ENCODE peak calls at places on chromosomes 5 and 9, in ten cellular contexts. E, F, L, M, V, G, Y, B, Z and R are unnamed samples.
A peak's percentile ranks its signal among the peaks of the same experiment; 100 is the strongest.

GRCh38 chr5:179599100-179599499 is 24.4 kb downstream of the HNRNPH1 start:
- DNase-seq in E (no peak), F (no peak), L (no peak), M (no peak), V (no peak), G (no peak), Y (no peak), B (no peak), Z (no peak), R (no peak)

GRCh38 chr9:133935328-133936040 is 56.6 kb downstream of the VAV2 start:
- DNase-seq in E (peak; percentile 16), F (peak; percentile 87), L (no peak), M (peak; percentile 60), V (peak; percentile 65), G (no peak), Y (no peak), B (no peak), Z (no peak), R (peak; percentile 92)

GRCh38 chr5:174755103-174755502 is 30.7 kb downstream of the MSX2 start:
- DNase-seq in E (peak; percentile 30), F (no peak), L (no peak), M (peak; percentile 38), V (peak; percentile 9), G (no peak), Y (no peak), B (no peak), Z (no peak), R (no peak)

GRCh38 chr9:22136446-22137140 is 127.5 kb upstream of the CDKN2B start:
- DNase-seq in E (no peak), F (no peak), L (no peak), M (peak; percentile 87), V (peak; percentile 81), G (no peak), Y (no peak), B (no peak), Z (no peak), R (no peak)

GRCh38 chr9:86082870-86083269 is 16.5 kb downstream of the GOLM1 start:
- DNase-seq in E (no peak), F (no peak), L (no peak), M (peak; percentile 69), V (no peak), G (no peak), Y (no peak), B (no peak), Z (no peak), R (no peak)

GRCh38 chr5:30574761-30575160 is 618.7 kb upstream of the CDH6 start:
- DNase-seq in E (no peak), F (no peak), L (no peak), M (peak; percentile 22), V (peak; percentile 1), G (no peak), Y (no peak), B (no peak), Z (no peak), R (no peak)

GRCh38 chr9:93024986-93025630 is 33.4 kb upstream of the SUSD3 start:
- DNase-seq in E (no peak), F (peak; percentile 28), L (no peak), M (no peak), V (no peak), G (no peak), Y (no peak), B (no peak), Z (no peak), R (no peak)

GRCh38 chr5:90528704-90529233 is 615 bp downstream of the LYSMD3 start:
- DNase-seq in E (peak; percentile 49), F (no peak), L (no peak), M (peak; percentile 40), V (peak; percentile 26), G (peak; percentile 54), Y (no peak), B (no peak), Z (no peak), R (no peak)

GRCh38 chr5:150398432-150399157 is 14.1 kb downstream of the CD74 start:
- DNase-seq in E (peak; percentile 28), F (no peak), L (no peak), M (no peak), V (no peak), G (peak; percentile 84), Y (no peak), B (no peak), Z (no peak), R (no peak)

GRCh38 chr5:10250804-10251276 is 760 bp downstream of the CCT5 start:
- DNase-seq in E (peak; percentile 64), F (no peak), L (no peak), M (peak; percentile 55), V (peak; percentile 34), G (no peak), Y (no peak), B (no peak), Z (no peak), R (no peak)

GRCh38 chr9:33415152-33416038 is 13.0 kb upstream of the AQP7 start:
- DNase-seq in E (peak; percentile 97), F (peak; percentile 89), L (peak; percentile 76), M (peak; percentile 54), V (peak; percentile 46), G (peak; percentile 96), Y (no peak), B (peak; percentile 99), Z (peak; percentile 33), R (peak; percentile 72)

GRCh38 chr5:132218321-132218720 is 9.3 kb downstream of the P4HA2 start:
- DNase-seq in E (no peak), F (no peak), L (no peak), M (no peak), V (no peak), G (no peak), Y (no peak), B (no peak), Z (no peak), R (peak; percentile 58)

GRCh38 chr5:79171846-79172245 is 60.2 kb downstream of the BHMT start:
- DNase-seq in E (no peak), F (no peak), L (no peak), M (no peak), V (no peak), G (no peak), Y (no peak), B (no peak), Z (no peak), R (no peak)

GRCh38 chr9:134598884-134599245 is 42.7 kb upstream of the COL5A1 start:
- DNase-seq in E (no peak), F (no peak), L (no peak), M (no peak), V (no peak), G (no peak), Y (no peak), B (no peak), Z (no peak), R (no peak)

GRCh38 chr5:6676702-6677101 is 36.5 kb upstream of the TENT4A start:
- DNase-seq in E (no peak), F (no peak), L (no peak), M (no peak), V (no peak), G (no peak), Y (no peak), B (no peak), Z (no peak), R (no peak)

GRCh38 chr5:140358738-140359310 is 1.2 kb upstream of the SLC4A9 start:
- DNase-seq in E (peak; percentile 65), F (no peak), L (no peak), M (peak; percentile 63), V (peak; percentile 59), G (peak; percentile 86), Y (no peak), B (peak; percentile 37), Z (no peak), R (no peak)

GRCh38 chr9:127973169-127974001 is 7.4 kb downstream of the EEIG1 start:
- DNase-seq in E (peak; percentile 30), F (peak; percentile 70), L (no peak), M (no peak), V (no peak), G (peak; percentile 48), Y (no peak), B (no peak), Z (no peak), R (no peak)

GRCh38 chr9:69333716-69334115 is 8.7 kb downstream of the ENTREP1 start:
- DNase-seq in E (no peak), F (no peak), L (no peak), M (no peak), V (no peak), G (no peak), Y (no peak), B (no peak), Z (no peak), R (no peak)

GRCh38 chr9:79734989-79735779 is 163.4 kb downstream of the TLE4 start:
- DNase-seq in E (no peak), F (no peak), L (no peak), M (no peak), V (no peak), G (no peak), Y (no peak), B (no peak), Z (no peak), R (no peak)

GRCh38 chr9:686381-686813 is 155.1 kb upstream of the DMRT1 start:
- DNase-seq in E (no peak), F (no peak), L (no peak), M (no peak), V (peak; percentile 51), G (no peak), Y (no peak), B (no peak), Z (no peak), R (no peak)

GRCh38 chr5:148312159-148312558 is at the start of gene SPINK7:
- DNase-seq in E (no peak), F (no peak), L (no peak), M (no peak), V (no peak), G (no peak), Y (no peak), B (no peak), Z (no peak), R (no peak)

GRCh38 chr5:151216781-151217180 is 7.1 kb downstream of the CCDC69 start:
- DNase-seq in E (no peak), F (no peak), L (no peak), M (no peak), V (no peak), G (no peak), Y (no peak), B (no peak), Z (no peak), R (no peak)

GRCh38 chr5:82694886-82695285 is 382.3 kb downstream of the TMEM167A start:
- DNase-seq in E (peak; percentile 39), F (no peak), L (no peak), M (no peak), V (no peak), G (no peak), Y (no peak), B (no peak), Z (no peak), R (no peak)

GRCh38 chr9:109371374-109371773 is 50.5 kb upstream of the EPB41L4B start:
- DNase-seq in E (no peak), F (no peak), L (no peak), M (no peak), V (no peak), G (no peak), Y (no peak), B (no peak), Z (no peak), R (no peak)

GRCh38 chr9:109149722-109150121 is 17.3 kb downstream of the FRRS1L start:
- DNase-seq in E (no peak), F (no peak), L (no peak), M (no peak), V (no peak), G (no peak), Y (no peak), B (no peak), Z (no peak), R (no peak)

GRCh38 chr5:112687306-112687705 is 50.4 kb upstream of the APC start:
- DNase-seq in E (no peak), F (no peak), L (no peak), M (no peak), V (no peak), G (peak; percentile 77), Y (no peak), B (no peak), Z (no peak), R (no peak)

GRCh38 chr5:10489810-10490426 is 48.2 kb downstream of the ROPN1L start:
- DNase-seq in E (no peak), F (no peak), L (no peak), M (peak; percentile 35), V (peak; percentile 19), G (no peak), Y (no peak), B (no peak), Z (no peak), R (no peak)

GRCh38 chr5:42377496-42377895 is 45.7 kb upstream of the GHR start:
- DNase-seq in E (no peak), F (no peak), L (no peak), M (peak; percentile 37), V (peak; percentile 57), G (no peak), Y (no peak), B (no peak), Z (no peak), R (no peak)